ENCODE peak calls at places on chromosome 21, in ten cellular contexts. B is GM23248, A is fibroblast of villous mesenchyme, O is esophagus squamous epithelium, D is tibial artery, P is testis, V is heart right ventricle, K is OCI-LY7, I is uterus, Y is GM12864. J is an unnamed sample.

GRCh38 chr21:46317710-46318463 is 5.8 kb downstream of the C21orf58 start:
- DNase-seq in A (no peak), D (no peak), I (no peak), V (peak), B (no peak), Y (no peak), P (no peak), O (no peak), K (no peak), J (no peak)

GRCh38 chr21:27036736-27037301 is 69.9 kb upstream of the ADAMTS5 start:
- DNase-seq in Y (no peak), K (no peak), V (peak), I (no peak), D (no peak), P (no peak), B (no peak), O (no peak), A (peak), J (no peak)

GRCh38 chr21:22374218-22374969 is 1376.2 kb downstream of the NCAM2 start:
- DNase-seq in K (no peak), I (no peak), D (no peak), B (no peak), P (no peak), A (no peak), V (no peak), Y (no peak), O (no peak), J (no peak)

GRCh38 chr21:30668776-30669175 is 26.1 kb downstream of the KRTAP20-3 start:
- DNase-seq in I (no peak), A (no peak), V (no peak), B (no peak), P (no peak), O (no peak), D (no peak), K (no peak), Y (no peak), J (no peak)

GRCh38 chr21:46005481-46005881 is 23.9 kb downstream of the COL6A1 start:
- DNase-seq in B (no peak), Y (no peak), A (no peak), P (no peak), V (no peak), I (peak), O (no peak), K (no peak), D (no peak), J (no peak)

GRCh38 chr21:23887709-23888303 is 1719.5 kb downstream of the MRPL39 start:
- DNase-seq in V (no peak), I (no peak), P (no peak), O (no peak), A (no peak), K (no peak), D (no peak), B (no peak), Y (no peak), J (no peak)

GRCh38 chr21:16536661-16537359 is 807.0 kb downstream of the USP25 start:
- DNase-seq in D (no peak), O (no peak), K (no peak), V (no peak), I (no peak), A (peak), P (no peak), B (no peak), Y (no peak), J (no peak)

GRCh38 chr21:46079357-46080170 is 18.3 kb upstream of the COL6A2 start:
- DNase-seq in I (peak), P (peak), A (peak), Y (no peak), D (no peak), V (no peak), K (no peak), B (peak), O (no peak), J (peak)

GRCh38 chr21:26572668-26573381 is at the start of gene CYYR1:
- DNase-seq in I (no peak), B (peak), V (peak), K (no peak), P (peak), Y (no peak), D (no peak), A (no peak), O (no peak), J (peak)

GRCh38 chr21:23968008-23968407 is 1639.3 kb downstream of the MRPL39 start:
- DNase-seq in P (no peak), B (no peak), K (no peak), I (no peak), O (no peak), Y (no peak), V (no peak), A (no peak), D (no peak), J (no peak)

GRCh38 chr21:27058673-27059365 is 91.9 kb upstream of the ADAMTS5 start:
- DNase-seq in O (no peak), D (no peak), I (no peak), A (peak), Y (no peak), V (no peak), P (no peak), K (no peak), B (peak), J (no peak)

GRCh38 chr21:25457411-25457810 is 149.9 kb downstream of the MRPL39 start:
- DNase-seq in V (no peak), P (no peak), K (peak), B (peak), O (no peak), Y (peak), I (no peak), D (no peak), A (peak), J (no peak)

GRCh38 chr21:21109736-21110135 is 111.5 kb downstream of the NCAM2 start:
- DNase-seq in O (no peak), Y (no peak), A (no peak), B (no peak), V (no peak), I (no peak), D (no peak), K (no peak), P (no peak), J (no peak)

GRCh38 chr21:43334214-43334958 is 92.5 kb downstream of the SIK1 start:
- DNase-seq in A (no peak), I (no peak), D (no peak), Y (no peak), K (no peak), O (no peak), P (no peak), B (no peak), V (no peak), J (no peak)

GRCh38 chr21:15839026-15839425 is 109.2 kb downstream of the USP25 start:
- DNase-seq in D (no peak), I (no peak), K (no peak), V (no peak), Y (no peak), P (no peak), B (no peak), A (no peak), O (no peak), J (no peak)

GRCh38 chr21:35319684-35320083 is 270.6 kb upstream of the RUNX1 start:
- DNase-seq in K (no peak), O (no peak), V (no peak), I (no peak), A (no peak), Y (no peak), P (no peak), B (peak), D (no peak), J (no peak)

GRCh38 chr21:46173573-46173972 is 10.7 kb downstream of the SPATC1L start:
- DNase-seq in V (no peak), B (no peak), Y (no peak), O (no peak), I (no peak), A (no peak), P (peak), D (no peak), K (no peak), J (peak)

GRCh38 chr21:45880097-45881068 is 101.2 kb upstream of the COL6A1 start:
- DNase-seq in K (peak), A (peak), P (peak), B (peak), I (no peak), Y (peak), O (no peak), D (peak), V (peak), J (peak)

GRCh38 chr21:15667824-15668223 is 62.0 kb upstream of the USP25 start:
- DNase-seq in A (peak), Y (no peak), O (no peak), D (no peak), I (no peak), V (no peak), K (no peak), B (no peak), P (no peak), J (no peak)

GRCh38 chr21:26845066-26845749 is at the start of gene ADAMTS1:
- DNase-seq in A (peak), B (peak), O (no peak), D (peak), V (peak), P (peak), Y (no peak), I (peak), K (no peak), J (peak)

GRCh38 chr21:16007933-16008332 is 278.2 kb downstream of the USP25 start:
- DNase-seq in I (no peak), K (no peak), B (no peak), P (no peak), D (no peak), O (no peak), Y (no peak), A (peak), V (no peak), J (no peak)

GRCh38 chr21:30326390-30326789 is 6.3 kb upstream of the KRTAP26-1 start:
- DNase-seq in V (no peak), K (no peak), O (no peak), Y (no peak), I (no peak), A (no peak), P (no peak), D (no peak), B (no peak), J (no peak)

GRCh38 chr21:25887166-25887565 is 152.4 kb downstream of the GABPA start:
- DNase-seq in D (no peak), K (no peak), Y (no peak), V (no peak), O (no peak), A (no peak), B (peak), P (no peak), I (no peak), J (no peak)

GRCh38 chr21:46157987-46158451 is 2.6 kb upstream of the FTCD start:
- DNase-seq in I (no peak), V (no peak), K (no peak), A (no peak), B (no peak), P (peak), D (peak), O (no peak), Y (no peak), J (peak)

GRCh38 chr21:25759573-25759972 is 24.8 kb downstream of the GABPA start:
- DNase-seq in O (no peak), V (no peak), A (peak), I (no peak), B (peak), Y (no peak), K (no peak), D (no peak), P (no peak), J (no peak)

GRCh38 chr21:29817450-29817849 is 122.3 kb downstream of the GRIK1 start:
- DNase-seq in Y (no peak), A (no peak), P (no peak), O (no peak), V (no peak), I (no peak), B (no peak), K (no peak), D (no peak), J (no peak)

GRCh38 chr21:46226920-46227599 is 1.5 kb downstream of the LSS start:
- DNase-seq in Y (no peak), O (no peak), V (no peak), D (no peak), A (peak), K (peak), I (no peak), P (peak), B (peak), J (peak)

GRCh38 chr21:38809170-38809878 is 3.6 kb downstream of the ETS2 start:
- DNase-seq in K (peak), D (no peak), P (no peak), B (no peak), I (no peak), A (no peak), V (peak), Y (no peak), O (no peak), J (no peak)
- H3K4me3 ChIP-seq in K (no peak), D (peak), P (no peak), B (no peak), I (no peak), A (peak), V (peak), Y (no peak), O (peak), J (peak)

GRCh38 chr21:14541840-14542495 is 4.1 kb downstream of the SAMSN1 start:
- DNase-seq in Y (no peak), I (no peak), D (no peak), K (no peak), O (no peak), B (no peak), P (no peak), A (no peak), V (no peak), J (no peak)

GRCh38 chr21:14545906-14546480 is at the start of gene SAMSN1:
- DNase-seq in O (peak), A (no peak), V (no peak), I (no peak), B (no peak), Y (peak), P (peak), K (no peak), D (no peak), J (no peak)

GRCh38 chr21:14542638-14543037 is 3.5 kb downstream of the SAMSN1 start:
- DNase-seq in O (no peak), I (no peak), Y (no peak), D (no peak), P (no peak), B (no peak), A (no peak), V (no peak), K (no peak), J (no peak)

GRCh38 chr21:14547834-14548513 is 1.9 kb upstream of the SAMSN1 start:
- DNase-seq in I (no peak), K (no peak), O (no peak), B (no peak), V (no peak), D (no peak), P (no peak), A (no peak), Y (no peak), J (no peak)

DNA sequence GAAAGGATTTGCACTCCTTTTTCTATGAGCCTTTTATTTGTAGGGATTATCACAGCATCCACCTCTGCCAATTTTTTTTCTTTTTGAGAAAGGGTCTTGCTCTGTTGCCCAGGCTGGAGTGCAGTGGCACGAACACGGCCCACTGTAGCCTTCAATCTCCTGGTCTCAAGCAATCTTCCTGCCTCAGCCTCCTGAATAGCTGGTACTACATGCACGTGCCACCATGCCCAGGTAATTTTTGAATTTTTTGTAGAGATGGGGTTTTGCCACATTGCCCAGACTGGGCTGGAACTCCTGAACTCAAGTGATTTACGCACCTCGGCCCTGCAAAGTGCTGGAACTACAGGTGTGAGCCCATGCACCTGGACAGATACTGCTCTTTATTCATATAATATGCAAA is 2.1 kb downstream of the SAMSN1 start:
- DNase-seq in D (no peak), A (no peak), V (no peak), O (no peak), Y (no peak), I (no peak), P (no peak), B (no peak), K (no peak), J (no peak)
- H3K4me3 ChIP-seq in D (no peak), A (no peak), V (peak), O (peak), Y (peak), I (no peak), P (no peak), B (no peak), K (no peak), J (peak)

GRCh38 chr21:44485254-44485793 is 30.0 kb downstream of the LRRC3 start:
- DNase-seq in O (no peak), I (peak), A (peak), Y (no peak), D (peak), B (no peak), V (no peak), K (no peak), P (peak), J (no peak)
- H3K4me3 ChIP-seq in O (peak), I (peak), A (peak), Y (no peak), D (no peak), B (no peak), V (peak), K (no peak), P (peak), J (peak)

GRCh38 chr21:36698160-36699025 is 522 bp upstream of the SIM2 start:
- DNase-seq in D (no peak), B (no peak), I (no peak), K (no peak), V (no peak), Y (no peak), A (no peak), O (no peak), P (no peak), J (peak)

GRCh38 chr21:36700295-36700960 is 1.5 kb downstream of the SIM2 start:
- DNase-seq in I (no peak), K (no peak), O (no peak), V (no peak), D (no peak), P (no peak), A (no peak), B (no peak), Y (no peak), J (no peak)

GRCh38 chr21:36699546-36700294 is 805 bp downstream of the SIM2 start:
- DNase-seq in V (no peak), O (no peak), P (no peak), Y (no peak), B (peak), A (no peak), I (no peak), D (no peak), K (no peak), J (peak)

GRCh38 chr21:36697473-36698159 is 1.3 kb upstream of the SIM2 start:
- DNase-seq in I (no peak), P (no peak), B (no peak), Y (no peak), K (no peak), O (no peak), V (no peak), A (no peak), D (no peak), J (peak)

DNA sequence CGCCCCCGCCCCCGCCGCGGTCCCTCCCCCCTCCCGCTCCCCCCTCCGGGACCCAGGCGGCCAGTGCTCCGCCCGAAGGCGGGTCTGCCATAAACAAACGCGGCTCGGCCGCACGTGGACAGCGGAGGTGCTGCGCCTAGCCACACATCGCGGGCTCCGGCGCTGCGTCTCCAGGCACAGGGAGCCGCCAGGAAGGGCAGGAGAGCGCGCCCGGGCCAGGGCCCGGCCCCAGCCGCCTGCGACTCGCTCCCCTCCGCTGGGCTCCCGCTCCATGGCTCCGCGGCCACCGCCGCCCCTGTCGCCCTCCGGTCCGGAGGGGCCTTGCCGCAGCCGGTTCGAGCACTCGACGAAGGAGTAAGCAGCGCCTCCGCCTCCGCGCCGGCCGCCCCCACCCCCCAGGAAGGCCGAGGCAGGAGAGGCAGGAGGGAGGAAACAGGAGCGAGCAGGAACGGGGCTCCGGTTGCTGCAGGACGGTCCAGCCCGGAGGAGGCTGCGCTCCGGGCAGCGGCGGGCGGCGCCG is at the start of gene SIM2:
- DNase-seq in I (no peak), V (no peak), K (no peak), B (peak), Y (no peak), P (no peak), A (no peak), O (no peak), D (no peak), J (peak)
- H3K4me3 ChIP-seq in I (no peak), V (peak), K (no peak), B (peak), Y (no peak), P (peak), A (peak), O (peak), D (peak), J (peak)

GRCh38 chr21:34201001-34201400 is 127.6 kb downstream of the MRPS6 start:
- DNase-seq in P (no peak), A (no peak), K (no peak), O (no peak), Y (no peak), V (no peak), D (no peak), I (no peak), B (no peak), J (no peak)

GRCh38 chr21:34204021-34204420 is 130.6 kb downstream of the MRPS6 start:
- DNase-seq in I (no peak), D (no peak), A (no peak), V (no peak), Y (no peak), B (no peak), O (no peak), P (no peak), K (no peak), J (no peak)

GRCh38 chr21:34204481-34205439 is 131.4 kb downstream of the MRPS6 start:
- DNase-seq in K (no peak), I (no peak), A (no peak), P (no peak), V (no peak), Y (no peak), B (no peak), D (no peak), O (no peak), J (no peak)

GRCh38 chr21:34201441-34201838 is 128.1 kb downstream of the MRPS6 start:
- DNase-seq in O (no peak), P (no peak), B (no peak), K (no peak), D (no peak), A (no peak), Y (no peak), I (no peak), V (no peak), J (no peak)

DNA sequence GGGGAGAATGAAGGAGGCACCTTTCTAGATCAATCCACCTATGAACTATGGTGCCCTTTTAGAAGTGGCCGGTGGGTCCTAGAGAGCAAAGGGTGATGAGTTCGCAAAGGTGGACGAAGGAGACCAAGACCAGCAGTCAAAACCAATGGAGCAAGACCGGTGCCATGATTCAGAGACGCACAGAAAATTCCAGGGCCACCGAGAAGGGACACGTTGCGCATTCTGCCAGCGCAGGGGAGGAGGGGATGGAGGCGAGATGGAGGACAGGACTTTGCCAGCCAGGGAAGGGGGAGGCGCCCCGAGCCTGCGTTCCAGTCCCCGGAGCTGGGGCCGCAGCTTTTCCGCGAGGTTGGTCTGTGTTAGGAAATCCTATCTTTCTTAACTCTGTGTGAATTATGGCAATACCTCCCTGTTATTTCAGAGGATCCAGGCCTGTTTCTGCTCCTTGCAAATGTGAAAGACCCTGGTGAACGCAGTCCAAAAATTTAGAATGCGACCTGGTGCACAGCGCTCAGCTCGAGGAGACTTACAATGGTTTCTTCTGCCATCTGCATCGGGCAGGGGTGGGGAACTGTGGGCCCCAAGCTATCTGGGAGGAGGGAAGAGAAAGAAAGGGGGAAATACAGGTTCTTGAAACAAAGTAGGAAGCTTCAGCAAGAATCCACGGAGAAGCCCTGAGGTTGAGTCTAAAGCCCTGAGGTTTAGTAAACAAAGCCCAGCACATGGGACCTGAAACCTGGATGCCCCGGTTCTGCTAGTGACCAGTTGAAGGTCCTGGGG is 129.4 kb downstream of the MRPS6 start:
- DNase-seq in B (no peak), Y (no peak), V (no peak), O (no peak), P (peak), I (peak), A (peak), K (no peak), D (peak), J (peak)
- H3K4me3 ChIP-seq in B (no peak), Y (no peak), V (no peak), O (peak), P (peak), I (peak), A (peak), K (no peak), D (peak), J (peak)

GRCh38 chr21:38662224-38662568 is 143.5 kb upstream of the ETS2 start:
- DNase-seq in I (no peak), A (no peak), K (no peak), D (no peak), O (no peak), B (no peak), V (no peak), Y (no peak), P (no peak), J (no peak)
- H3K4me3 ChIP-seq in I (no peak), A (no peak), K (no peak), D (peak), O (no peak), B (peak), V (no peak), Y (no peak), P (no peak), J (peak)

J was measured in upper lobe of right lung.